ENCODE peak calls at places on chromosomes 16 and 17, in four cellular contexts. O is fibroblast of lung, F is neural progenitor cell, E is mammary epithelial cell. Z is an unnamed sample.

GRCh38 chr16:12423151-12423550 is 380.5 kb downstream of the CPPED1 start:
- DNase-seq in O (no peak), F (no peak), E (no peak), Z (no peak)

GRCh38 chr16:88451586-88452484 is 1.2 kb upstream of the ZFPM1 start:
- DNase-seq in O (no peak), F (no peak), E (no peak), Z (no peak)

GRCh38 chr16:85057948-85058347 is 30.4 kb downstream of the KIAA0513 start:
- DNase-seq in O (no peak), F (no peak), E (no peak), Z (no peak)

GRCh38 chr16:89289428-89290395 is 72.2 kb downstream of the ZNF778 start:
- DNase-seq in O (peak; percentile 66), F (peak; percentile 86), E (peak; percentile 39), Z (peak; percentile 15)

GRCh38 chr16:71337631-71338030 is 20.9 kb upstream of the CALB2 start:
- DNase-seq in O (no peak), F (no peak), E (peak; percentile 73), Z (no peak)

GRCh38 chr16:22739077-22739476 is 74.9 kb upstream of the HS3ST2 start:
- DNase-seq in O (no peak), F (no peak), E (no peak), Z (no peak)

GRCh38 chr17:6073620-6074019 is 3.4 kb downstream of the WSCD1 start:
- DNase-seq in O (no peak), F (no peak), E (no peak), Z (no peak)

GRCh38 chr16:66359811-66360608 is 6.5 kb upstream of the CDH5 start:
- DNase-seq in O (no peak), F (no peak), E (no peak), Z (no peak)

GRCh38 chr16:88649924-88650748 is 717 bp downstream of the CYBA start:
- DNase-seq in O (no peak), F (peak; percentile 71), E (no peak), Z (no peak)

GRCh38 chr16:67304006-67304405 is 22.5 kb downstream of the KCTD19 start:
- DNase-seq in O (no peak), F (no peak), E (peak; percentile 11), Z (no peak)

GRCh38 chr16:27918755-27919154 is 144.8 kb downstream of the GSG1L start:
- DNase-seq in O (no peak), F (no peak), E (peak; percentile 6), Z (peak; percentile 8)

GRCh38 chr17:2855063-2855600 is 58.9 kb downstream of the RAP1GAP2 start:
- DNase-seq in O (no peak), F (no peak), E (peak; percentile 45), Z (no peak)

GRCh38 chr16:70676571-70677498 is 9.0 kb downstream of the MTSS2 start:
- DNase-seq in O (no peak), F (no peak), E (no peak), Z (no peak)

GRCh38 chr16:27951752-27952151 is 111.8 kb downstream of the GSG1L start:
- DNase-seq in O (no peak), F (no peak), E (peak; percentile 24), Z (peak; percentile 41)

GRCh38 chr17:57443781-57444180 is 187.5 kb downstream of the MSI2 start:
- DNase-seq in O (no peak), F (no peak), E (no peak), Z (no peak)

GRCh38 chr17:31002047-31002446 is 31.2 kb downstream of the RNF135 start:
- DNase-seq in O (no peak), F (no peak), E (no peak), Z (no peak)

GRCh38 chr16:55059146-55059545 is 128.5 kb downstream of the IRX5 start:
- DNase-seq in O (no peak), F (no peak), E (no peak), Z (no peak)

GRCh38 chr17:27807567-27808470 is 7.5 kb upstream of the NOS2 start:
- DNase-seq in O (no peak), F (no peak), E (no peak), Z (no peak)

GRCh38 chr17:45262516-45263476 is 902 bp upstream of the SPATA32 start:
- DNase-seq in O (peak; percentile 48), F (no peak), E (no peak), Z (peak; percentile 41)

GRCh38 chr17:55717898-55718735 is 4.5 kb downstream of the TMEM100 start:
- DNase-seq in O (peak; percentile 83), F (peak; percentile 85), E (peak; percentile 42), Z (peak; percentile 30)

GRCh38 chr17:69431835-69432234 is 17.3 kb downstream of the MAP2K6 start:
- DNase-seq in O (no peak), F (no peak), E (no peak), Z (no peak)

GRCh38 chr17:69437475-69437874 is 23.0 kb downstream of the MAP2K6 start:
- DNase-seq in O (no peak), F (no peak), E (no peak), Z (no peak)

GRCh38 chr17:69435986-69436696 is 21.6 kb downstream of the MAP2K6 start:
- DNase-seq in O (no peak), F (no peak), E (no peak), Z (no peak)

GRCh38 chr17:69433093-69433492 is 18.6 kb downstream of the MAP2K6 start:
- DNase-seq in O (no peak), F (no peak), E (no peak), Z (no peak)

DNA sequence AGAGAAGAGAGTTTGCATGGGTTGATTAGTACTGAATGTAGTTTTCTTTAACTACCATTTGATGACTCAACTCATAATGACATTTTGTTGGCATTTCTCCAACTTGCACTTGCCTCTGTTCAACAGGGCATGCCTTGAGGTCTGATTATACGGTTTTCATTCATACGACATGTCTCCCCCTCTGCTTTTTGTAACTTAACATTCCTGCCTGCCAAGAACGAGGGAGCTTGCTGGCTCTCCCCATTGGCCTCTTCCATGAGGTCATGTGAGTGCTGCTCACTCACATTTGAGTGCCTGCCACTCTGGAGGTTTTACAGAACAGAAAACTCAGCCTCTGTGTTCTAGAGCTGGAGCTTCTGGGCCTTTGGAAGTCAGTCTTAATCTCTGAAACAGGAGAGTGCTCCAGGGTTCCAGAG is 19.7 kb downstream of the MAP2K6 start:
- DNase-seq in O (peak; percentile 81), F (no peak), E (peak; percentile 78), Z (peak; percentile 51)
- H2AFZ ChIP-seq in O (no peak overlapping the region), F (no peak overlapping the region), E (peak overlapping the region; percentile 80), Z (no peak overlapping the region)

GRCh38 chr17:73371285-73371684 is 59.5 kb upstream of the CDC42EP4 start:
- DNase-seq in O (peak; percentile 68), F (no peak), E (peak; percentile 71), Z (peak; percentile 89)
- H2AFZ ChIP-seq in O (no peak overlapping the region), F (no peak overlapping the region), E (no peak overlapping the region), Z (no peak overlapping the region)

GRCh38 chr17:73799781-73800627 is 155.8 kb upstream of the SDK2 start:
- DNase-seq in O (peak; percentile 26), F (no peak), E (peak; percentile 46), Z (no peak)
- H2AFZ ChIP-seq in O (no peak overlapping the region), F (no peak overlapping the region), E (no peak overlapping the region), Z (no peak overlapping the region)

DNA sequence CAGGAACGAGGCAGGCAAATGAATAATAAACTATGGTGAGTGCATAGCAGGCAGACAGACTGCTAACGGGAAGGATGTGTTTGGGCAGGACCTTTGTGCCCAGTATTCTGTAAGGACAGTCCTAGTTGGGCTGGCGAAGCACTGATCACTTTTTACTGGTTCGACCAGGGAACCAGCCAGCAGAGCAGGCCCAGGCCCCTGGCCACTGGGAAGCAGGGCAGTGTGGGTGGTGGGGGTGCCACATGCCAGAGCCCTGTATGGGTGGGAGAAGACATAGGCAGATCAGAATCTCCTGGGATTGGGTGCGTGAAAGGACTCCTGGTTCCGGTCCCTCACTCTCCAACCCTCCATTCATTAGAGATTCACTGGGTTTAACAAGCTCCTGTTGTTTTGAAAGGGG is 4.0 kb upstream of the VAMP2 start:
- DNase-seq in O (no peak), F (no peak), E (peak; percentile 29), Z (no peak)
- H2AFZ ChIP-seq in O (no peak overlapping the region), F (no peak overlapping the region), E (no peak overlapping the region), Z (no peak overlapping the region)

DNA sequence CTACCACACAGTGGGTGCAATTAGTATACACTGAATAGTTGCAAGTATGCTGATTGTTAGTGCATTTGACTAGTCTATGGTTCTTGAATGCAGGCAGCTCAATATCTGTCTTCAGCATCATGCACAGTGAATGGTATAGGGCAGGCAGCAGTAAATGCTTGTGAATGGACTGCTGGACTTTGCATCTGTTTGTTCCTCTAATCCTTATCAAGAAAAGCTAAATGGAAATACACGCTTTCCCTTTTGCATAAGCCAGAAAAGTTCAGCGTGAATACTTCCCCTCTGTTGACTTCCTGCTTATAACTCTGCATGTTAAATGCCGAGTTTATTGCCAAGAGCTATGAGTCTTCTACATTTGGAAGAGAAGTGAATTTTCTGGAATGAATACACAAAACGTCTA is 127.8 kb upstream of the CPHXL start:
- DNase-seq in O (no peak), F (no peak), E (no peak), Z (no peak)
- H2AFZ ChIP-seq in O (no peak overlapping the region), F (no peak overlapping the region), E (no peak overlapping the region), Z (no peak overlapping the region)

DNA sequence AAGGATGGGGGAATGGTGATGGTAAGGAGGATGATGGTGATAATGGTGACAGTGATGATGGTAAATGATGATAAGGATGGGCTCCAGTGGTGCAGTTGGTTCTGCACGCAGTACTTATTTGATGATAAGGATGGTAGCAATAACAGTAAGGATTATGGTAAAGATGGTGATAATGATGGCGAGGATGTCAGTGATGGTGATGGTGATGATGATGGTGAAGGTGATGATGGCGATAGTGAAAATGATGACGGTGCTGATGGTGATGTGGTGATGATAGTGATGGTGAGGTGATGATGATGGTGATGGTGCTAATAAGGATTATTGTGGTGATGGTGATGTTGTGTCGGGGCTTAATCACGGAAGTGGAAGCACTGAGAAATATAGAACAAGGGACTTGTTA is 103.7 kb downstream of the C16orf95 start:
- DNase-seq in O (no peak), F (no peak), E (no peak), Z (no peak)
- H2AFZ ChIP-seq in O (no peak overlapping the region), F (no peak overlapping the region), E (no peak overlapping the region), Z (no peak overlapping the region)

DNA sequence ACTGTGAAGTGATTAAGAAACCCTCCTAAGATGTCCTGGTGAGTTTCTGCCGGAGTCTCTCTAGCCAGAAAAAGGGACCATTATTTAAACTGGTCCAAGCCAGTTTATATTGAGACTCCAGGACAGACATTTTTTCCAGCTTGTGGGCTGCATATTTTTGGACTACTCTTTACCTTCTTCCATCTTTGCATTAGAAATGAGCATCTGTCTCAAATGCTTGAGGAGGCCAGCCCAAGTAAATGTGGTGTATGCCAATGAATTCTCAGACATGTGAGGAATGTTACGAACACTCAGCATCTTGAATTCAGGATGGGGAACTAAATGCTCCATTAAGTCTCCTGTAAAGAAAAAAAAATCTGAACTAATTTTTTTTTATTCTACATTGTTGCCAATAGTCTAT is 18.4 kb downstream of the TUBD1 start:
- DNase-seq in O (no peak), F (no peak), E (no peak), Z (peak; percentile 28)
- H2AFZ ChIP-seq in O (no peak overlapping the region), F (no peak overlapping the region), E (no peak overlapping the region), Z (no peak overlapping the region)